ENCODE peak calls at places on chromosomes 11 and 22, in six cellular contexts. M, S, I, E, K and F are unnamed samples.

GRCh38 chr22:27372969-27373670 is 428.4 kb downstream of the MN1 start:
- DNase-seq in E (no peak), S (peak; percentile 80), I (no peak), M (no peak), K (no peak), F (peak; percentile 57)

GRCh38 chr11:20881328-20882079 is 212.1 kb downstream of the NELL1 start:
- DNase-seq in M (no peak), I (no peak), S (no peak), K (no peak), E (no peak), F (no peak)

GRCh38 chr11:120547301-120547700 is 35.8 kb downstream of the GRIK4 start:
- DNase-seq in M (no peak), I (no peak), K (peak; percentile 39), E (no peak), S (no peak), F (no peak)

GRCh38 chr11:74417860-74418508 is 19.8 kb upstream of the PGM2L1 start:
- DNase-seq in M (no peak), K (peak; percentile 14), E (no peak), S (no peak), I (no peak), F (no peak)

GRCh38 chr11:116725434-116726221 is 47.2 kb downstream of the BUD13 start:
- DNase-seq in K (peak; percentile 44), I (peak; percentile 63), S (no peak), E (no peak), M (no peak), F (no peak)

GRCh38 chr22:21951931-21952465 is 650 bp downstream of the PPM1F start:
- DNase-seq in I (peak; percentile 91), E (no peak), M (peak; percentile 46), K (peak; percentile 53), S (peak; percentile 58), F (peak; percentile 52)

GRCh38 chr11:43427971-43428370 is 69.3 kb downstream of the TTC17 start:
- DNase-seq in I (no peak), K (peak; percentile 2), E (no peak), S (no peak), M (no peak), F (no peak)

GRCh38 chr11:35170503-35170902 is 31.5 kb downstream of the CD44 start:
- DNase-seq in S (no peak), I (no peak), E (no peak), M (no peak), K (no peak), F (no peak)

GRCh38 chr11:12744831-12745502 is 70.7 kb downstream of the TEAD1 start:
- DNase-seq in S (no peak), I (no peak), M (no peak), E (no peak), K (peak; percentile 28), F (peak; percentile 19)

GRCh38 chr11:7892059-7892699 is 38.9 kb downstream of the OR10A6 start:
- DNase-seq in E (no peak), K (peak; percentile 88), I (no peak), M (no peak), S (peak; percentile 83), F (no peak)

GRCh38 chr11:877565-877964 is 33.0 kb downstream of the CHID1 start:
- DNase-seq in S (peak; percentile 62), M (no peak), I (no peak), E (no peak), K (no peak), F (peak; percentile 69)

GRCh38 chr11:63622318-63622717 is 8.1 kb upstream of the PLAAT3 start:
- DNase-seq in K (no peak), S (no peak), M (no peak), I (no peak), E (no peak), F (no peak)

GRCh38 chr22:33247758-33248157 is 189.6 kb upstream of the SYN3 start:
- DNase-seq in M (no peak), S (no peak), I (no peak), K (no peak), E (no peak), F (no peak)

GRCh38 chr22:24466831-24467249 is 28.3 kb upstream of the UPB1 start:
- DNase-seq in M (peak; percentile 36), E (peak; percentile 30), K (peak; percentile 74), S (no peak), I (no peak), F (no peak)

GRCh38 chr11:35003658-35004057 is 87.2 kb downstream of the PDHX start:
- DNase-seq in E (no peak), S (no peak), M (no peak), K (peak; percentile 24), I (no peak), F (no peak)

GRCh38 chr11:75513250-75513649 is 12.5 kb downstream of the GDPD5 start:
- DNase-seq in E (no peak), I (no peak), K (peak; percentile 92), S (no peak), M (no peak), F (no peak)

GRCh38 chr22:48192071-48192470 is 1429.6 kb downstream of the TBC1D22A start:
- DNase-seq in M (no peak), K (no peak), S (no peak), E (no peak), I (no peak), F (no peak)

GRCh38 chr22:48722661-48723060 is 1105.0 kb downstream of the BRD1 start:
- DNase-seq in E (no peak), S (no peak), I (peak; percentile 62), M (no peak), K (no peak), F (no peak)

GRCh38 chr11:115580927-115581680 is 76.9 kb upstream of the CADM1 start:
- DNase-seq in K (no peak), M (no peak), I (no peak), S (no peak), E (no peak), F (peak; percentile 98)

GRCh38 chr22:41447435-41448188 is 1.0 kb upstream of the TOB2 start:
- DNase-seq in K (peak; percentile 50), M (peak; percentile 73), S (peak; percentile 74), I (peak; percentile 92), E (peak; percentile 65), F (peak; percentile 85)

GRCh38 chr11:65711785-65712632 is at the start of gene KAT5:
- DNase-seq in S (peak; percentile 99), E (peak; percentile 99), M (peak; percentile 98), I (peak; percentile 99), K (peak; percentile 98), F (peak; percentile 98)

GRCh38 chr11:2526808-2527381 is 82.1 kb downstream of the KCNQ1 start:
- DNase-seq in K (no peak), E (peak; percentile 75), M (peak; percentile 14), I (peak; percentile 92), S (peak; percentile 85), F (peak; percentile 3)

DNA sequence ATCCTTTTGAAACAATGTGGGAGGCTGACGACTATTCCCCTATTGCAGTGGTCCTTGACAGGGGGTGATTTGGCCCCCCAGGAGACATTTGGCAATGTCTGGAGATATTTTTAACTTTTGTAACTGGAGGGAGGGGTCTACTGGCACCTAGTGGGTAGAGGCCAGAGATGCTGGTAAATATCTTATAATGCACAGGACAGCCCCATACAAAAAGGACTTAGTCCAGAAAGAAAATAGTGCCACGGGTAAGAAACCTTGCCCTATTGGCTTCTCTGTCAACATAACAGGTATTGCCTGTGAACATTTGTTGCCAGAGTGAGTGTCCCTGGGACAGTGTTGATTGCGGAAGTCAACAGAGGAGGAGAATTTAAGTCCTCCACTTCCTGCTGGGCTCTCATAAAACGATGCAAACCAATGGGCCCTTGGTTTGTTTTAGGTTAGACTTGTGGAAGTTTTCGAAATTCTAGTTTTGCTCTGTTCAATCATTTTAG is 101.6 kb downstream of the MAML2 start:
- DNase-seq in M (no peak), S (peak; percentile 43), I (no peak), E (no peak), K (no peak), F (no peak)
- H3K4me1 ChIP-seq in M (peaks cover 2% of the 10 kb centered on the region), S (peaks cover 24% of the 10 kb centered on the region), I (peaks cover 53% of the 10 kb centered on the region), E (peaks cover 61% of the 10 kb centered on the region), K (peaks cover 21% of the 10 kb centered on the region), F (peaks cover 14% of the 10 kb centered on the region)

GRCh38 chr22:38177926-38178604 is 3.6 kb downstream of the PLA2G6 start:
- DNase-seq in E (peak; percentile 69), M (peak; percentile 35), S (no peak), K (peak; percentile 89), I (no peak), F (peak; percentile 4)

GRCh38 chr22:38177044-38177443 is 4.6 kb downstream of the PLA2G6 start:
- DNase-seq in K (no peak), E (no peak), M (peak; percentile 16), S (no peak), I (no peak), F (no peak)

GRCh38 chr22:38175206-38176118 is 6.2 kb downstream of the PLA2G6 start:
- DNase-seq in E (no peak), S (no peak), I (no peak), K (no peak), M (no peak), F (no peak)

GRCh38 chr22:38174626-38175025 is 7.0 kb downstream of the PLA2G6 start:
- DNase-seq in K (no peak), E (no peak), I (no peak), S (no peak), M (no peak), F (no peak)

DNA sequence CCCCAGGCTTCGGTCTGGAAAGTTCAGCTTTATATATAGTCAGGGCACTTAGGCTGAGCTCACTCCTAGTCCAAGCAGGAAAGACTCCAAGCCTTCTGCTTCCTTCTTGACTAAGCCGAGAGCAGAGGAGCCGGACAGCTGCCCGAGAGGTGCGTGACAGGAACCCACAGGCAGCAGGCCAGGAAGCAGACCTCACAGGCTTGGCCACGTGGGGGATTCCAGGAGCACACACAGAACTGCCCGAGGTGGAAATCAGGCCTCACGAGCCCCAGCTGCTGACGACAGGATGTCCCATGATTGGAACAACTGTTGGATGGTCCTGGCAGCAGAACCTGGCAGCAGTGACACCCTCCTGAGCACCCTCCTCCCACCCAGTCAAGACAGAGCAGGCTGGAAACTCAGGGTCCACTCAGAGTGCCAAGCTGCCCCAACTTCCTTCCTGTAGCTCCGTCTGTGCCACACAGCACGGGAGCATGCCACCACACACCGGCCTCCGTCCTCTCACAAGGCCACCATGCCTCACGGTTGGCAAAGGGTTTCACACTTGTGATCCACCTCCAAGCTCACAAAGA is 5.4 kb downstream of the PLA2G6 start:
- DNase-seq in E (peak; percentile 79), S (no peak), M (peak; percentile 59), I (peak; percentile 87), K (peak; percentile 98), F (peak; percentile 55)
- H3K4me1 ChIP-seq in E (peaks cover 49% of the 10 kb centered on the region), S (peaks cover 30% of the 10 kb centered on the region), M (peaks cover 13% of the 10 kb centered on the region), I (peaks cover 69% of the 10 kb centered on the region), K (peaks cover 37% of the 10 kb centered on the region), F (peaks cover 20% of the 10 kb centered on the region)

GRCh38 chr22:25567305-25567704 is 2.8 kb downstream of the GRK3 start:
- DNase-seq in I (no peak), E (no peak), K (no peak), M (no peak), S (peak; percentile 46), F (no peak)
- H3K4me1 ChIP-seq in I (peaks cover 83% of the 10 kb centered on the region), E (peaks cover 22% of the 10 kb centered on the region), K (no peaks in the 10 kb centered on the region), M (peaks cover 6% of the 10 kb centered on the region), S (peaks cover 49% of the 10 kb centered on the region), F (peaks cover 8% of the 10 kb centered on the region)

DNA sequence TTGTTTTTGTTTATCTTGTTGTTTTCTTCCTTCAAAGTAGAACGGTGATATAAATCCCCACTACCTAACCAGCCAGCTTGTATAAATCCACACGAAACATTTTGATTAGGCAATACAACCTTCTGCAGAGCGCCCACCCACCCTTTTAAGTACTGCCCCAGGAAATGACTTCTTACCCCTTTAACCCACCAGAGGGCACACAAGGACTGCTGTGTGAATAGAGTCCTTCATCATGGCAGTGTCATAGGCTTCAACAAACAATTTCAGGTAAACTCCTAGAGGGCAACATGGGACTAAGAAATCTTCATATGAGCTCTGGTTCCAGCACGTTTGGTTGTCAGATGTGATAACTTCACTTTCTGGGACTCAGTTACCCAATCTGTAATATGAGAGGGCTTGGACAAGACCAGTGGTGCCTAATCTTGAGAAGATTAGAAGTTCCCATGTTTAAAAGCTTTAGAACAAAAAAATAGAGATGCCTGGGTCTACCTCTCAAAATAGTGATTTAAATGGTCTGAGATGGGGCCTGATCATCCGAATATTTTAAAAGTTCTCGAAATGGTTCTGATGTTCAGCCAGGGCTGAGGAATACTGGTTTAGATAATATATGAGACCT is 56.1 kb downstream of the PIWIL4 start:
- DNase-seq in K (peak; percentile 78), I (no peak), E (peak; percentile 27), S (peak; percentile 63), M (peak; percentile 32), F (peak; percentile 75)
- H3K4me1 ChIP-seq in K (no peaks in the 10 kb centered on the region), I (no peaks in the 10 kb centered on the region), E (no peaks in the 10 kb centered on the region), S (no peaks in the 10 kb centered on the region), M (no peaks in the 10 kb centered on the region), F (no peaks in the 10 kb centered on the region)